ENCODE peak calls at places on chromosomes 3 and 15, in eight cellular contexts. W is HCT116; X is CD8-positive, alpha-beta memory T cell; F is stomach; Z is fibroblast of lung; S is lower lobe of right lung; H is adrenal gland; C is neuronal stem cell. D is an unnamed sample.

GRCh38 chr15:51731549-51732267 is 5.7 kb downstream of the LYSMD2 start:
- DNase-seq in W (no peak), X (peak; percentile 60), F (peak; percentile 39), Z (peak; percentile 50), S (no peak), H (peak; percentile 41), C (no peak), D (peak; percentile 39)

GRCh38 chr3:171865191-171865865 is 22.2 kb downstream of the TMEM212 start:
- DNase-seq in W (no peak), X (no peak), F (no peak), Z (peak; percentile 31), S (no peak), H (no peak), C (no peak), D (no peak)

GRCh38 chr3:151003024-151003771 is 30.7 kb upstream of the CLRN1 start:
- DNase-seq in W (no peak), X (no peak), F (no peak), Z (peak; percentile 58), S (no peak), H (peak; percentile 21), C (no peak), D (no peak)

GRCh38 chr3:173371848-173372487 is 25.6 kb upstream of the NLGN1 start:
- DNase-seq in W (no peak), X (no peak), F (no peak), Z (peak; percentile 30), S (no peak), H (peak; percentile 10), C (peak; percentile 8), D (peak; percentile 30)

GRCh38 chr15:41775651-41776050 is 1.4 kb downstream of the MAPKBP1 start:
- DNase-seq in W (no peak), X (no peak), F (no peak), Z (peak; percentile 43), S (no peak), H (no peak), C (no peak), D (no peak)

GRCh38 chr3:122984007-122984406 is 43.6 kb downstream of the SEMA5B start:
- DNase-seq in W (no peak), X (no peak), F (no peak), Z (no peak), S (no peak), H (no peak), C (no peak), D (no peak)

GRCh38 chr3:177523991-177524438 is 326.7 kb upstream of the TBL1XR1 start:
- DNase-seq in W (no peak), X (no peak), F (no peak), Z (peak; percentile 44), S (no peak), H (no peak), C (no peak), D (no peak)

GRCh38 chr3:72614394-72615074 is 233.7 kb downstream of the SHQ1 start:
- DNase-seq in W (no peak), X (no peak), F (no peak), Z (no peak), S (no peak), H (no peak), C (no peak), D (no peak)

DNA sequence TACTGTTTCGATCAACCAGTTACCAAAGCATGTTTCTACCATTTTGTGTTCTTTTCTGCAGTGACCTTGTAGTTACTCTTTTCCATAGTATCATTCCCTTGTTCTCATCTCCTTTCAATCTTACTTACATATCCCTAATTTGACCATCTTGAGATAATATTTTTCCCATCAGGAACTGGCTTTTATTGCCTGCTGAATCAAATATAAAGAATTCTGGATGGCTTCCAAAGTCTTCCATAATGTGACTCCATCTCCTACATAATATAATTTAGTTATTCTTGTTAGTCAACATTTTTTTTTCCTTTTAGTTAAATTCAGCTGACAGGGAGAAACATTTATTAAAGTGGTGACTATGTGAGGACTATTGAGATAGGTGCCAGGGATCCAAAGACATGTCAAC is 7.0 kb downstream of the USP8 start:
- DNase-seq in W (no peak), X (no peak), F (no peak), Z (no peak), S (no peak), H (no peak), C (no peak), D (no peak)
- H3K27me3 ChIP-seq in W (no peaks in the 10 kb centered on the region), X (no peaks in the 10 kb centered on the region), F (no peaks in the 10 kb centered on the region), Z (no peaks in the 10 kb centered on the region), S (no peaks in the 10 kb centered on the region), H (no peaks in the 10 kb centered on the region), C (no peaks in the 10 kb centered on the region), D (no peaks in the 10 kb centered on the region)

GRCh38 chr15:70855764-70856163 is 1.8 kb upstream of the LARP6 start:
- DNase-seq in W (no peak), X (no peak), F (no peak), Z (no peak), S (no peak), H (no peak), C (no peak), D (no peak)
- H3K4me3 ChIP-seq in W (no peak overlapping the region), X (no peak overlapping the region), F (no peak overlapping the region), Z (no peak overlapping the region), S (no peak overlapping the region), H (no peak overlapping the region), C (no peak overlapping the region), D (no peak overlapping the region)

DNA sequence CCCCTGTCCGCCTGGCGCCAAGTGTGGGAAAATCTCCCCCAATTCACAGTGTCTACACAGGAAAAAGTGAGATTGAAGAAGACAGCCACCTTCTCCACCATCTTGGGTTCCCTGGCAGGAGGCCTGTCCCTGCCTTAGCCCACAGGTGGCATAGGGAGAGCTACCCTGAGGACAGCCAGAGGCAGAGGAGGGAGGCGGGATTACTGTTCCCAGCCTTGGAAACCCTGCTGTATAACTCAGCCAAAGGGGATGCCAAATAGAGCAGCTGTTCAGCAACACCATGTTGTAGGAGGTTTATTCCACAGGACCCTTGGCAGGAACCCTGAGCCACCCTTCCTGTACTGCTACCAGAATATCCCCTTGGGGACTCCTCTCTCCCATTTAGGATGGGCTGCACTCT is 54.8 kb downstream of the PAK2 start:
- DNase-seq in W (no peak), X (no peak), F (no peak), Z (no peak), S (no peak), H (no peak), C (no peak), D (no peak)
- H3K9me3 ChIP-seq in W (no peaks in the 10 kb centered on the region), X (no peaks in the 10 kb centered on the region), F (no peaks in the 10 kb centered on the region), Z (no peaks in the 10 kb centered on the region), S (no peaks in the 10 kb centered on the region), H (no peaks in the 10 kb centered on the region), C (peaks cover 17% of the 10 kb centered on the region), D (no peaks in the 10 kb centered on the region)

GRCh38 chr15:77057072-77057471 is 13.8 kb downstream of the TSPAN3 start:
- DNase-seq in W (no peak), X (no peak), F (no peak), Z (no peak), S (no peak), H (no peak), C (no peak), D (no peak)

GRCh38 chr15:77059761-77060345 is 11.1 kb downstream of the TSPAN3 start:
- DNase-seq in W (no peak), X (no peak), F (no peak), Z (no peak), S (no peak), H (no peak), C (no peak), D (no peak)

GRCh38 chr15:77057650-77058049 is 13.3 kb downstream of the TSPAN3 start:
- DNase-seq in W (no peak), X (no peak), F (no peak), Z (peak; percentile 50), S (no peak), H (no peak), C (no peak), D (no peak)

GRCh38 chr15:77060560-77060959 is 10.3 kb downstream of the TSPAN3 start:
- DNase-seq in W (no peak), X (no peak), F (no peak), Z (peak; percentile 59), S (no peak), H (peak; percentile 24), C (no peak), D (peak; percentile 53)

GRCh38 chr15:77058468-77058867 is 12.4 kb downstream of the TSPAN3 start:
- DNase-seq in W (no peak), X (no peak), F (no peak), Z (no peak), S (no peak), H (no peak), C (no peak), D (no peak)
- H3K27me3 ChIP-seq in W (no peaks in the 10 kb centered on the region), X (no peaks in the 10 kb centered on the region), F (no peaks in the 10 kb centered on the region), Z (no peaks in the 10 kb centered on the region), S (no peaks in the 10 kb centered on the region), H (no peaks in the 10 kb centered on the region), C (no peaks in the 10 kb centered on the region), D (no peaks in the 10 kb centered on the region)

DNA sequence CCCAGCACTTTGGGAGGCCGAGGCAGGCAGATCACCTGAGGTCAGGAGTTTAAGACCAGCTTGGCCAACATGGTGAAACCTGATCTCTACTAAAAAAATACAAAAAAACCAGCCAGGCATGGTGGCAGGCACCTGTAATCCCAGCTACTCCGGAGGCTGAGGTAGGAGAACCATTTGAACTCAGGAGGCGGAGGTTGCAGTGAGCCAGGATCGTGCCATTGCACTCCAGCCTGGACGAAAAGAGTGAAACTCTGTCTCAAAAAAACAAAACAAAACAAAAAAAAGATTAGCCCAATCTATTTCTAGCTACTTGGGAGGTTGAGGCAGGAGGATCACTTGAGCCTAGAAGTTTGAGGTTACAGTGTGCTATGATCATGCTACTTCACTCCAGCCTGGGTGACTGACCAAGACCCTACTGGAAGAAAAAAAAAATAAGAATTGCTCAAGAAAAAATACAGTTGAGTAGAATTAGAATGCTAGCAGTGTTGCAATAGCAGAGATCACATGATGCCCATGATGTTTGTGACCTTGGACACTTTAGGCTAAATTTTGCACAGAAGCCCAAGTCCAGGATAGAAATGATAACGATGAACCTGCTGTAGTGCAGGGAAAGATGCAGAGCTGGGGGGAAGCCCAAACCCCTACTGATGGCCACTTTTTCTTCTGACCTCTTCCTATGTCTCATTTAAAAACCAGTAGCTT is 162.2 kb downstream of the LPP start:
- DNase-seq in W (no peak), X (no peak), F (no peak), Z (no peak), S (no peak), H (peak; percentile 70), C (no peak), D (no peak)
- H3K4me3 ChIP-seq in W (no peak overlapping the region), X (no peak overlapping the region), F (no peak overlapping the region), Z (no peak overlapping the region), S (no peak overlapping the region), H (no peak overlapping the region), C (no peak overlapping the region), D (no peak overlapping the region)